ENCODE peak calls at places on chromosomes 12 and 14, in five cellular contexts. N is endodermal cell, M is Calu3, Q is thyroid gland, W is epithelial cell of esophagus. Z is an unnamed sample.

GRCh38 chr12:115794659-115795081 is 482.8 kb downstream of the MED13L start:
- DNase-seq in N (peak), M (no peak), Q (no peak), W (no peak), Z (no peak)

GRCh38 chr12:116603516-116603915 is 44.3 kb downstream of the MAP1LC3B2 start:
- DNase-seq in N (no peak), M (no peak), Q (no peak), W (no peak), Z (no peak)

GRCh38 chr14:68979722-68980552 is 835 bp upstream of the ACTN1 start:
- DNase-seq in N (peak), M (peak), Q (peak), W (peak), Z (no peak)

GRCh38 chr12:56999456-56999855 is 6.9 kb downstream of the ZBTB39 start:
- DNase-seq in N (no peak), M (no peak), Q (no peak), W (no peak), Z (no peak)

GRCh38 chr14:64800000-64800399 is 79.7 kb downstream of the SPTB start:
- DNase-seq in N (peak), M (peak), Q (peak), W (peak), Z (no peak)

GRCh38 chr12:44839785-44840184 is 36.3 kb downstream of the NELL2 start:
- DNase-seq in N (no peak), M (no peak), Q (no peak), W (no peak), Z (no peak)

GRCh38 chr14:63578300-63578699 is 35.1 kb upstream of the PPP2R5E start:
- DNase-seq in N (no peak), M (no peak), Q (no peak), W (peak), Z (no peak)

GRCh38 chr12:72995616-72996015 is 723.4 kb downstream of the TRHDE start:
- DNase-seq in N (no peak), M (no peak), Q (no peak), W (no peak), Z (no peak)

GRCh38 chr14:67820428-67820881 is 876 bp downstream of the RAD51B start:
- DNase-seq in N (peak), M (no peak), Q (no peak), W (peak), Z (no peak)

GRCh38 chr14:94476018-94476417 is at the start of gene SERPINA9:
- DNase-seq in N (no peak), M (no peak), Q (no peak), W (no peak), Z (no peak)

GRCh38 chr12:14654416-14654815 is 42.0 kb downstream of the GUCY2C start:
- DNase-seq in N (no peak), M (no peak), Q (no peak), W (no peak), Z (no peak)

GRCh38 chr14:105328070-105328677 is 13.6 kb downstream of the PACS2 start:
- DNase-seq in N (peak), M (no peak), Q (no peak), W (no peak), Z (no peak)

GRCh38 chr12:19819231-19819630 is 379.9 kb downstream of the AEBP2 start:
- DNase-seq in N (no peak), M (no peak), Q (peak), W (no peak), Z (no peak)

GRCh38 chr12:122635471-122635870 is 67.7 kb downstream of the HCAR2 start:
- DNase-seq in N (no peak), M (no peak), Q (no peak), W (no peak), Z (no peak)

GRCh38 chr14:96176811-96177211 is 27.8 kb upstream of the BDKRB2 start:
- DNase-seq in N (no peak), M (no peak), Q (peak), W (peak), Z (no peak)

GRCh38 chr14:60125918-60126317 is 34.2 kb downstream of the PCNX4 start:
- DNase-seq in N (no peak), M (no peak), Q (no peak), W (no peak), Z (no peak)

GRCh38 chr12:100185361-100185894 is 15.2 kb upstream of the ACTR6 start:
- DNase-seq in N (no peak), M (no peak), Q (no peak), W (peak), Z (no peak)

GRCh38 chr14:89324501-89325298 is 92.3 kb downstream of the FOXN3 start:
- DNase-seq in N (no peak), M (no peak), Q (no peak), W (no peak), Z (no peak)

GRCh38 chr12:20525064-20525610 is 156.8 kb downstream of the PDE3A start:
- DNase-seq in N (no peak), M (no peak), Q (no peak), W (no peak), Z (no peak)

GRCh38 chr14:72567226-72567625 is 326.7 kb downstream of the DPF3 start:
- DNase-seq in N (no peak), M (no peak), Q (no peak), W (no peak), Z (no peak)

GRCh38 chr12:81976661-81977060 is 217.5 kb upstream of the PPFIA2 start:
- DNase-seq in N (no peak), M (no peak), Q (no peak), W (no peak), Z (no peak)

GRCh38 chr12:67540920-67541624 is 107.5 kb upstream of the DYRK2 start:
- DNase-seq in N (no peak), M (no peak), Q (no peak), W (peak), Z (no peak)

GRCh38 chr14:90570463-90570860 is 173.6 kb downstream of the CALM1 start:
- DNase-seq in N (no peak), M (no peak), Q (no peak), W (no peak), Z (no peak)

GRCh38 chr14:89621009-89621421 is 204.0 kb upstream of the FOXN3 start:
- DNase-seq in N (no peak), M (no peak), Q (no peak), W (no peak), Z (no peak)

DNA sequence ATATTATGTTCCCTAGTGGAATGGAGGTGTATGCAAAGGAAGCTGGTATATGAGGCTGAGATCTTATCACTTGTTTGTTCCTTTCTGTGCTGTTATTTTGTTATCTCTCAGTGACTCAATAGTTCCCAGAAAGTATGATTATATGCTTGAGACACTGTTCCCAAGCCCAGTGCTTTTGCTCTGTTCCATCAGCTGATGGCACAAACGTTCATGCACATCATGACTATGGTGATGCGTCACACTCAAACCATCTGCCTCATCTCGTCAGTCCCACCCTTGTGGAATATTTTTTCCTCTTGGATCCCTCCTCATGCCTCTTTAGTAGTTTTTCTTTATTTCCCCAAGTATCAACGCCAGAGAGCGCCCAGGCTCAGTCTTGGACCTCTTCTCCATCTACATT is 786.9 kb downstream of the AACS start:
- DNase-seq in N (no peak), M (no peak), Q (no peak), W (no peak), Z (no peak)
- TF ChIP-seq CTCF in N (no peak), M (no peak), Q (no peak), W (no peak), Z (no peak)

GRCh38 chr14:29016050-29016900 is 249.7 kb downstream of the FOXG1 start:
- DNase-seq in N (peak), M (peak), Q (peak), W (peak), Z (no peak)
- TF ChIP-seq CTCF in N (peak), M (peak), Q (peak), W (peak), Z (no peak)

GRCh38 chr14:22472466-22472865 is 116.6 kb downstream of the DAD1 start:
- DNase-seq in N (no peak), M (no peak), Q (no peak), W (no peak), Z (no peak)

GRCh38 chr14:22472935-22473854 is 115.8 kb downstream of the DAD1 start:
- DNase-seq in N (peak), M (peak), Q (peak), W (peak), Z (peak)

GRCh38 chr14:22474730-22475351 is 114.2 kb downstream of the DAD1 start:
- DNase-seq in N (no peak), M (no peak), Q (no peak), W (peak), Z (no peak)

GRCh38 chr14:22469541-22470303 is 119.3 kb downstream of the DAD1 start:
- DNase-seq in N (no peak), M (no peak), Q (no peak), W (no peak), Z (no peak)

DNA sequence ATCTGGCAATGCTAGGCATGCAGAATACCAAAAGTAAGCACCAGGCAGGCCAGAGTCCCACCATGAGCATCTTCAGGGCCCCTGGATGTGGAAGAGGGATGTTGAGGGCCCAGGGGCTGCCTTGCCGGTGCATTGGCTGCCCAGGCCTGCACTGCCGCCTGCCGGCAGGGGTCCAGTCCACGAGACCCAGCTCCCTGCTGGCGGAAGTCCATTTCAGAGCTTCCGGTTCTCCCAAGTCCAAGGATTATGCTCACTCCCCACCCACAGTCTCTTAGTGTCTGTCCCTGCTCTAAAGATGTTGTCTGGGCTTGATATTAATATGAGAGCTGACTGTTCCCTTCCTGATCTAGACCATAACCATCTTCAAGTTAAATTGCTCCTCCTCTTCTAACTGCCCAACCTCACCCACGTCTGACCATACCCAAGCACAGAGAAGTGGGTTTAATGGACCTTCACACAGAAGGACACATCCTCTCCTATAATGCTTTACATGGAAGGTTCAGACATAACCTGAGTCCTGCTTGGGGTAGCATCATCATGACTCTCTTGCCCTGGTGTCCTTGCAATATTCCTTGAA is 117.4 kb downstream of the DAD1 start:
- DNase-seq in N (peak), M (peak), Q (peak), W (peak), Z (no peak)
- TF ChIP-seq CTCF in N (peak), M (peak), Q (peak), W (peak), Z (no peak)

GRCh38 chr12:6278439-6279255 is 31.8 kb upstream of the PLEKHG6 start:
- DNase-seq in N (peak), M (peak), Q (peak), W (peak), Z (peak)
- TF ChIP-seq CTCF in N (peak), M (peak), Q (peak), W (peak), Z (peak)

DNA sequence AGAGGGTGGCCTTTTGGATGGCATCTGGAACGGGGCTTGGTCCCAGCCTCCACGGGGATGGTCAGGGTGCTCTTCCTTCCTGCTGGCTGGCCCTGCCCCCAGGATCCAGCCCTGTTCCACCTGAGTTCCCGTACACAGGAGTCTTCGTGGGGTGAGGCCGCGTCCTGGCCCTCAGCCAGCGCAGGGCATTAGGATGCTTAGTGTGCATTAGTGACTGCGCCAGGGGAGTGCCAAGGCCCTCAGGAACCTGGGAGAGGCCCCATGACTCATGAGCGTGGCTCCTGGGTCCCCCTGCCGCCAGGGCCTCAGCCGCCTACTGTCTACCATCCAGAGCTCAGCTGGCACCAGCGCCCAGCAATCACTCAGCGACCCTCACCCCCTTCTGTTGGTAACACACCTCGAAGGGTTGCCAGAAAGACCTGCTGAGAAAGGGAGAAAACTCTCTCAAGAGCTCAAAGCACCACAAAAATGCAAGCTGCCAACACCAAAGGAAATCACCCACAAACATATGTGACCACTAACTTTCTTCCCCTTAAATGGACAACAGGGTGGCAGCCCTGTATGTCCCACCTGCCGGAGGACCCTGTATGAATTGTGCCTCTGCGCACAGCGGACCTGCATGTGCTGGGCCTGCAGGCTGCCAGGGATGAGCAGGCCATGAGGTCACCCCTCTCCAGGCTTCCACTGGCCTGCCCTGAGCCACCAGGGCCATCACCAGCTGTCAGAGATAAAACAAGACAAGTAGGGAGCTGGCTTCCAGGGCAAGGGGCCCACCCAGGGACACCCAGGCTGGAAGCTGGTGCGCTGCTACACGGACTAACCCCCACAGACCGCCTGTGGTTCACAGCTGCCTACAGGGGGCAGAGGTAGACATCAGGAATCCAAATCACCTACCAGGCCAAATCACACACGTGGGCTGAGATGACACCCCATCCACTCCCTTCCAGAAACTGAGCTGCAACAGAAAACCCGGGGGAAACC is 28.7 kb downstream of the CCDC85C start:
- DNase-seq in N (no peak), M (peak), Q (peak), W (peak), Z (no peak)
- TF ChIP-seq CTCF in N (peak), M (no peak), Q (no peak), W (peak), Z (no peak)

GRCh38 chr12:128191380-128191779 is 75.6 kb upstream of the TMEM132C start:
- DNase-seq in N (peak), M (no peak), Q (no peak), W (no peak), Z (no peak)

GRCh38 chr12:128190052-128190451 is 76.9 kb upstream of the TMEM132C start:
- DNase-seq in N (no peak), M (no peak), Q (no peak), W (no peak), Z (no peak)

DNA sequence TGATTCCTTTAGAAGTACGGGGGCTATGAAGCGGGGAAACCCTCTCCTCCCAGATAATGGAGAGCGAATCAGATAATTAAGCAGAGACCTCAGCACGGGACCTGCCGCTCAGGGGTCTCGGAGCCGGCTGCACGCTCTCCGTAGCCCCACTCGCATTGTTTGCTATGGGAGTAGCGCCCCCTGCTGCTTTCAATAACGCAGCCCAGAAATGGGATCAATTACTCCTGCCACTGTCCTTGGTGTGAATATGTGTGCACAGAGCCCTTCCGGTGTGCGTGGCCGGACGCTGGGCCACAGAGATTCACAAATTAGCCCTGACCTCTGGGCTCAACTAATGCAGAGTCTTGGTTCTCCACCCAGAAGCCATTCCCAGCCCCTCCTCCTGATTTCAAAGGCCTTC is 76.4 kb upstream of the TMEM132C start:
- DNase-seq in N (peak), M (no peak), Q (no peak), W (no peak), Z (no peak)
- TF ChIP-seq CTCF in N (peak), M (no peak), Q (no peak), W (no peak), Z (no peak)

GRCh38 chr12:99039367-99040120 is 394.5 kb downstream of the APAF1 start:
- DNase-seq in N (no peak), M (no peak), Q (no peak), W (no peak), Z (no peak)

DNA sequence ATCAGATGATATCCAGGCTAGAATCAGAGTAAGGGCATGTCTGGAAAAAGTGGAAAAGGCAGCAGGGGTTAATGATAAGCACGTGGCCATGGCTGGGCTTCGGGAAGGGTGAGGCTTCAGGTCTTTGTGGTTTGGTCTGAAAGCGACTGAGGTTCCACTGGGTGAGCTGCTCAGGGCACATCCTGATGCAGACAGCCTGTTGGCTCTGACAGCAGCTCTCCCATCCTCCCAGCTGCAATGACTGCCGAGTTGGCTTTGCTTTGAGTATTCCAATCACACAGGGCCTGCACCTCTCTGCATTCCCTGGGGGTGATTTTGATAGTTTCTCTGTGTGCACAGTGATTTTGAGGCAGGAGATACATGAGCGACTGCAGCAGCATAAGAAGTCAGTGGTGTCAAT is 390.7 kb downstream of the APAF1 start:
- DNase-seq in N (no peak), M (no peak), Q (no peak), W (no peak), Z (no peak)
- TF ChIP-seq CTCF in N (no peak), M (no peak), Q (no peak), W (no peak), Z (no peak)

Z was measured in natural killer cell.